ENCODE peak calls at places on chromosome 16, in seven cellular contexts. Z is tibial nerve; R is trophoblast cell; S is IMR-90; X is right atrium auricular region; I is CD8-positive, alpha-beta memory T cell; P is psoas muscle. Q is an unnamed sample.

GRCh38 chr16:54460254-54460860 is 173.8 kb upstream of the IRX3 start:
- DNase-seq in R (no peak), I (no peak), Z (no peak), P (no peak), X (no peak), S (no peak), Q (no peak)

GRCh38 chr16:56990407-56991286 is 1.3 kb downstream of the NLRC5 start:
- DNase-seq in P (no peak), R (no peak), X (no peak), Z (no peak), S (no peak), I (no peak), Q (no peak)

GRCh38 chr16:78783570-78784079 is 684.2 kb downstream of the WWOX start:
- DNase-seq in X (no peak), S (no peak), I (no peak), P (no peak), R (no peak), Z (no peak), Q (no peak)

GRCh38 chr16:57185446-57185944 is 344 bp downstream of the PSME3IP1 start:
- DNase-seq in I (peak; percentile 22), S (peak; percentile 70), P (peak; percentile 45), X (peak; percentile 71), R (peak; percentile 34), Z (no peak), Q (no peak)

GRCh38 chr16:3501783-3502400 is 1.1 kb downstream of the CLUAP1 start:
- DNase-seq in I (no peak), S (no peak), P (no peak), Z (no peak), R (no peak), X (no peak), Q (no peak)

GRCh38 chr16:6956511-6956910 is 376.1 kb upstream of the RBFOX1 start:
- DNase-seq in S (no peak), I (no peak), Z (no peak), R (no peak), X (no peak), P (no peak), Q (no peak)

GRCh38 chr16:65842067-65842466 is 524.4 kb upstream of the CDH5 start:
- DNase-seq in Z (no peak), P (no peak), X (no peak), I (no peak), S (peak; percentile 19), R (no peak), Q (no peak)

GRCh38 chr16:72291531-72291981 is 119.6 kb upstream of the PMFBP1 start:
- DNase-seq in Z (no peak), R (peak; percentile 4), S (peak; percentile 94), X (no peak), I (no peak), P (no peak), Q (no peak)

GRCh38 chr16:10675221-10675620 is 19.5 kb downstream of the TEKT5 start:
- DNase-seq in S (no peak), X (no peak), P (no peak), I (no peak), R (no peak), Z (no peak), Q (no peak)

GRCh38 chr16:67165121-67166034 is 833 bp downstream of the HSF4 start:
- DNase-seq in R (no peak), X (no peak), S (no peak), I (no peak), P (peak; percentile 31), Z (no peak), Q (no peak)

GRCh38 chr16:60636117-60636516 is 1400.1 kb downstream of the CDH8 start:
- DNase-seq in X (no peak), P (no peak), S (no peak), I (no peak), Z (no peak), R (peak; percentile 48), Q (no peak)

GRCh38 chr16:79848739-79849518 is 248.4 kb upstream of the MAF start:
- DNase-seq in R (no peak), Z (no peak), S (no peak), X (no peak), I (no peak), P (no peak), Q (no peak)

GRCh38 chr16:63806794-63807506 is 1314.9 kb downstream of the CDH11 start:
- DNase-seq in R (no peak), S (no peak), X (no peak), P (no peak), Z (no peak), I (no peak), Q (no peak)

GRCh38 chr16:54633943-54634362 is 296.7 kb upstream of the IRX5 start:
- DNase-seq in I (no peak), S (no peak), P (no peak), Z (no peak), R (peak; percentile 39), X (no peak), Q (peak; percentile 64)

GRCh38 chr16:54236761-54237160 is 49.8 kb downstream of the IRX3 start:
- DNase-seq in Z (no peak), P (no peak), I (no peak), S (peak; percentile 43), R (no peak), X (no peak), Q (no peak)

GRCh38 chr16:53052519-53053501 is at the start of gene CHD9NB:
- DNase-seq in S (peak; percentile 86), X (no peak), R (peak; percentile 27), P (no peak), Z (no peak), I (no peak), Q (no peak)

GRCh38 chr16:58629681-58630640 is at the start of gene CNOT1:
- DNase-seq in R (peak; percentile 100), S (peak; percentile 100), I (peak; percentile 93), P (peak; percentile 98), X (peak; percentile 100), Z (peak; percentile 98), Q (peak; percentile 98)

GRCh38 chr16:727291-727977 is 528 bp downstream of the HAGHL start:
- DNase-seq in Z (no peak), X (no peak), I (no peak), R (no peak), P (no peak), S (no peak), Q (peak; percentile 39)

GRCh38 chr16:85103096-85104079 is 8.9 kb downstream of the CIBAR2 start:
- DNase-seq in X (no peak), I (no peak), S (no peak), Z (no peak), P (no peak), R (no peak), Q (no peak)

GRCh38 chr16:85104147-85104546 is 8.1 kb downstream of the CIBAR2 start:
- DNase-seq in S (no peak), Z (no peak), R (no peak), P (no peak), I (no peak), X (no peak), Q (no peak)

GRCh38 chr16:85100265-85100664 is 12.0 kb downstream of the CIBAR2 start:
- DNase-seq in Z (no peak), R (no peak), I (no peak), S (no peak), P (no peak), X (no peak), Q (no peak)

GRCh38 chr16:85104821-85105391 is 7.4 kb downstream of the CIBAR2 start:
- DNase-seq in Z (no peak), R (no peak), I (peak; percentile 13), S (no peak), P (peak; percentile 38), X (no peak), Q (no peak)

DNA sequence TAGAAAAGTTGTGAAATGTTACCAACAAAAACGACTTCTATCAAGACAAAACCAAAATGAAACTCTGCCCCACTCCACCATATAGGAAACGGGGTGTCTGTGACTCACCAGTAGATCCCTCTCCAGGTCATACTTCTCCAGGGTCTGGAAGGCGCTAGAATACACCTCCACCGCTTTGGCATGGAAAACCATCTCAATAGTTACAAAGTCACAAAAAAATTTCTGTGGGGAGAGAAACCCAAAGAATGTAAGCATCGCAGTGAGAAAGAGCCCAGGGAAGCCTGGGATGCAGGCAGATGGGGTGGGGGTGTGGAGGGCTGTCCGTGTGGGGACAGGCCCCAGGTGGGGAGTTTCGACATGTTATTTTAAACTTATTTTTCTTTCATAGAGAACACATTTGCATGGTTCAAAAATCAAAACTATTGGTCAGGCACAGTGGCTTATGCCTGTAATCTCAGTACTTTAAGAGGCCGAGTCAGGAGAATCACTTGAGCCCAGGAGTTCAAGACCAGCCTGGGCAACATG is 10.1 kb downstream of the CIBAR2 start:
- DNase-seq in S (peak; percentile 38), R (no peak), I (no peak), Z (no peak), P (no peak), X (no peak), Q (no peak)
- H3K4me1 ChIP-seq in S (no peaks in the 10 kb centered on the region), R (no peaks in the 10 kb centered on the region), I (peaks cover 43% of the 10 kb centered on the region), Z (peaks cover 8% of the 10 kb centered on the region), P (peaks cover 8% of the 10 kb centered on the region), X (no peaks in the 10 kb centered on the region), Q (peaks cover 3% of the 10 kb centered on the region)

DNA sequence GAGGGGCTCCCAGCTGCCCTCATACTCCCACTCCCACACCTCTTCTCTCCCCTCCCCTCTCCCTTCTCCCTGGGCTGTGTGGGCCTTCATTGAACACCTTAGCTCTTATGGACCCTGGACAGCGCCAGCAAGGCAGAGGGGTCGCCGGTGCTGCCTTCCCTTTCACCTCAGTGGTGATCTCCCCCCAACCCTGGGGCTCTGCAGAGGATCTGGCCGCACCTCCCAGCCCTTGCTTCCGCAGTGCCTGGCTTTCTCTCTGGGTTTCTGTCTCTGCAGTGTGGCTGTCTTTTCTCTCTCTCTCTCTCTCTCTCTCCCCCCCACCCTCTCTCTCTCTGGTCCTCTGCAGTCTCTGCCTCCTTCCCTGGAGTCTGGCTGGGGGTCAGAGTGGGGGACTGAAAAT is 1.2 kb downstream of the SEZ6L2 start:
- DNase-seq in S (no peak), P (no peak), X (no peak), I (no peak), R (no peak), Z (no peak), Q (no peak)
- H3K4me3 ChIP-seq in S (no peak overlapping the region), P (no peak overlapping the region), X (no peak overlapping the region), I (no peak overlapping the region), R (no peak overlapping the region), Z (no peak overlapping the region), Q (no peak overlapping the region)

DNA sequence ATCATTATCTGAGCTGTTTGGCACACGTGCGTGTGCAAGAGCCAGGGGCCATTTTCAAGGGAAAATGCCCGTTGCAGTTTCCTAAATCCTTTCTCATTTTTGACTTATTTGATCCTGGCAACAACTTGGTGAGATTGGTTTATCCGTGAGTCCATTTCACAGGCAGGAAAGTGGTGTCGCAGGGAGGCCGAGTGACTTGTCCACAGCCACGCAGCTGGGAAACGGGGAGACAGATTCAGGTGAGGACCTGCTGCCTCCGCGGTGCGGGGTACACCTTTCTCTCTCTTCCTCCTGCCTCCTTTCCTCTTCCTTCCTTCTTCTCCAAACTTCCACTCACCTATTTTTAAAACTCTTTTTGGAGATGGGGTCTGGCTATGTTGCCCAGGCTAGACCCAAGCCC is 46.3 kb upstream of the ZCCHC14 start:
- DNase-seq in X (no peak), S (no peak), R (no peak), P (no peak), Z (no peak), I (no peak), Q (no peak)
- H3K27me3 ChIP-seq in X (no peaks in the 10 kb centered on the region), S (peaks cover 9% of the 10 kb centered on the region), R (no peaks in the 10 kb centered on the region), P (peaks cover 22% of the 10 kb centered on the region), Z (peaks cover 50% of the 10 kb centered on the region), I (peaks cover 8% of the 10 kb centered on the region), Q (peaks cover 58% of the 10 kb centered on the region)

DNA sequence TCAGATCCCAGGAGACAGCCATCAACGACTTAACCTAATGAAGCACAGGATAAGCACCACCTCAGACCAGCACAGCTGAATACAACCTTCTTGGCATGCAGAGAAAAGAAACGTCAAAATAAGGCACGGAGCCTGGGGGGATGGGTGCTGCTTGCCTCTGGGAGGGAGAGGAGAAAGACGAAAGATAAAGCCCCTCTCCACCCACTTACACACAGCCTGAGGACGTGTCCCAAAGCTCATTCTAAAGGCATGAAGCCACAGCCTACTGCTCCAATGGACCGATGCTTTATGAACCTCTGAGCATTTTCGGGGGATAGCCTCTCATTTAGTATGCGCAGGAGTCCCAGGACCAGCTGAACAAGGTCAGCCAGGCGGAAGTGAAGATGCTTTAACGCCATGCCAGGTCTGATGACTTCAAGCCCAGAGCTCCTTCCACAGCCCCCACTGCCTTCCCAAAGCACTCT is 31.1 kb downstream of the ST3GAL2 start:
- DNase-seq in X (no peak), R (no peak), P (no peak), Z (no peak), S (no peak), I (no peak), Q (no peak)
- H3K4me1 ChIP-seq in X (no peaks in the 10 kb centered on the region), R (peaks cover 15% of the 10 kb centered on the region), P (peaks cover 31% of the 10 kb centered on the region), Z (peaks cover 5% of the 10 kb centered on the region), S (peaks cover 6% of the 10 kb centered on the region), I (peaks cover 46% of the 10 kb centered on the region), Q (no peaks in the 10 kb centered on the region)

Q was measured in HAP-1.